ENCODE peak calls at places on chromosomes 12 and 14, in nine cellular contexts. M is HTR-8/SVneo; W is GM13977; Y is COR-L47; X is fibroblast of lung; R is T-helper 9 cell; O is stimulated activated CD4-positive, alpha-beta T cell treated with anti-CD3 and anti-CD28 coated beads, Interleukin-15, amount 100 ng/mL, for 1 hour; D is omental fat pad; N is stimulated activated CD8-positive, alpha-beta memory T cell treated with anti-CD3 and anti-CD28 coated beads, Interleukin-4, amount 100 ng/mL, for 24 hours. E is an unnamed sample.

GRCh38 chr12:26691234-26691970 is 141.6 kb downstream of the ITPR2 start:
- DNase-seq in D (no peak), N (no peak), R (no peak), W (no peak), X (peak; percentile 99), Y (no peak), M (peak; percentile 78), O (no peak), E (peak; percentile 14)

GRCh38 chr14:97713023-97713422 is 915.8 kb downstream of the VRK1 start:
- DNase-seq in Y (no peak), D (no peak), M (no peak), N (no peak), R (no peak), O (no peak), W (no peak), X (peak; percentile 57), E (no peak)

GRCh38 chr14:64137657-64138290 is 156.4 kb downstream of the ESR2 start:
- DNase-seq in X (no peak), N (no peak), M (no peak), O (no peak), W (peak; percentile 15), D (no peak), R (no peak), Y (no peak), E (no peak)

GRCh38 chr12:69569236-69569635 is 16.0 kb upstream of the CCT2 start:
- DNase-seq in O (no peak), R (no peak), M (no peak), Y (no peak), X (peak; percentile 71), W (no peak), D (no peak), N (no peak), E (no peak)

GRCh38 chr12:54207539-54208267 is 18.9 kb upstream of the SMUG1 start:
- DNase-seq in R (peak; percentile 78), W (peak; percentile 79), Y (peak; percentile 37), D (peak; percentile 92), N (peak; percentile 75), O (peak; percentile 69), M (peak; percentile 74), X (no peak), E (peak; percentile 92)

GRCh38 chr12:96462571-96463280 is 26.7 kb upstream of the CFAP54 start:
- DNase-seq in Y (no peak), X (no peak), R (no peak), N (no peak), O (no peak), M (no peak), D (no peak), W (no peak), E (no peak)

GRCh38 chr12:72738811-72739210 is 466.6 kb downstream of the TRHDE start:
- DNase-seq in Y (no peak), N (no peak), X (no peak), O (no peak), W (no peak), D (no peak), M (no peak), R (no peak), E (no peak)

GRCh38 chr12:62903151-62903550 is 31.8 kb downstream of the PPM1H start:
- DNase-seq in R (no peak), W (no peak), Y (no peak), N (no peak), X (no peak), M (no peak), D (no peak), O (no peak), E (no peak)

GRCh38 chr14:99667821-99668220 is 16.3 kb upstream of the CYP46A1 start:
- DNase-seq in O (no peak), R (no peak), X (no peak), M (no peak), N (no peak), Y (no peak), W (no peak), D (no peak), E (no peak)

GRCh38 chr14:55074662-55075061 is 23.2 kb downstream of the MAPK1IP1L start:
- DNase-seq in D (no peak), X (peak; percentile 63), N (no peak), Y (no peak), O (no peak), R (no peak), W (no peak), M (no peak), E (no peak)

GRCh38 chr12:109868182-109869051 is 11.9 kb downstream of the GLTP start:
- DNase-seq in R (no peak), D (no peak), M (no peak), X (no peak), N (no peak), O (no peak), W (no peak), Y (no peak), E (no peak)

GRCh38 chr14:95442633-95443021 is 73.8 kb downstream of the SYNE3 start:
- DNase-seq in X (peak; percentile 62), O (peak; percentile 62), Y (peak; percentile 92), W (peak; percentile 90), N (peak; percentile 67), M (peak; percentile 88), D (peak; percentile 72), R (peak; percentile 61), E (peak; percentile 86)

E was measured in Calu3.